ENCODE peak calls at places on chromosome 5, in four cellular contexts. L, E, R and N are unnamed samples.

GRCh38 chr5:2256646-2257288 is 374.0 kb upstream of the IRX4 start:
- DNase-seq in L (no peak), E (no peak), R (no peak), N (no peak)

GRCh38 chr5:96155156-96155555 is 193.5 kb upstream of the ELL2 start:
- DNase-seq in L (no peak), E (no peak), R (no peak), N (no peak)

GRCh38 chr5:109105631-109106267 is 304.0 kb downstream of the PJA2 start:
- DNase-seq in L (no peak), E (no peak), R (no peak), N (no peak)

GRCh38 chr5:108168915-108169314 is 213.0 kb downstream of the FBXL17 start:
- DNase-seq in L (no peak), E (no peak), R (no peak), N (no peak)

GRCh38 chr5:38697013-38697412 is 140.6 kb upstream of the LIFR start:
- DNase-seq in L (no peak), E (no peak), R (no peak), N (peak)

GRCh38 chr5:59016925-59017324 is 434.1 kb downstream of the RAB3C start:
- DNase-seq in L (no peak), E (no peak), R (no peak), N (no peak)

GRCh38 chr5:21199087-21199486 is 1211.1 kb upstream of the CDH18 start:
- DNase-seq in L (no peak), E (no peak), R (no peak), N (no peak)

GRCh38 chr5:174720612-174721521 is 3.5 kb upstream of the MSX2 start:
- DNase-seq in L (peak), E (peak), R (no peak), N (peak)

GRCh38 chr5:23445573-23445972 is 61.8 kb upstream of the PRDM9 start:
- DNase-seq in L (no peak), E (no peak), R (no peak), N (no peak)

GRCh38 chr5:15501057-15501791 is 1.2 kb downstream of the FBXL7 start:
- DNase-seq in L (peak), E (no peak), R (no peak), N (no peak)

GRCh38 chr5:36152324-36153298 is 700 bp downstream of the SKP2 start:
- DNase-seq in L (peak), E (no peak), R (no peak), N (no peak)

GRCh38 chr5:147481376-147481775 is 28.5 kb downstream of the DPYSL3 start:
- DNase-seq in L (no peak), E (no peak), R (no peak), N (no peak)

GRCh38 chr5:72167790-72168189 is 60.5 kb downstream of the MAP1B start:
- DNase-seq in L (no peak), E (no peak), R (no peak), N (no peak)

GRCh38 chr5:73352789-73353188 is 95.8 kb downstream of the FOXD1 start:
- DNase-seq in L (no peak), E (no peak), R (no peak), N (no peak)

GRCh38 chr5:84549054-84549453 is 164.4 kb upstream of the EDIL3 start:
- DNase-seq in L (no peak), E (no peak), R (no peak), N (no peak)

GRCh38 chr5:37665889-37666288 is 174.0 kb downstream of the GDNF start:
- DNase-seq in L (no peak), E (no peak), R (no peak), N (no peak)

GRCh38 chr5:149153751-149154610 is 12.7 kb downstream of the ABLIM3 start:
- DNase-seq in L (no peak), E (no peak), R (no peak), N (peak)

GRCh38 chr5:69418559-69418958 is 3.6 kb downstream of the MARVELD2 start:
- DNase-seq in L (no peak), E (no peak), R (no peak), N (no peak)

GRCh38 chr5:71629950-71630349 is 42.8 kb downstream of the MCCC2 start:
- DNase-seq in L (no peak), E (no peak), R (no peak), N (no peak)

GRCh38 chr5:137705106-137705505 is 30.8 kb downstream of the KLHL3 start:
- DNase-seq in L (no peak), E (no peak), R (no peak), N (no peak)

GRCh38 chr5:6728011-6728794 is 15.0 kb downstream of the TENT4A start:
- DNase-seq in L (no peak), E (no peak), R (no peak), N (no peak)

GRCh38 chr5:82349651-82350050 is 71.5 kb upstream of the RPS23 start:
- DNase-seq in L (peak), E (peak), R (no peak), N (no peak)

GRCh38 chr5:141121563-141121962 is at the start of gene PCDHB4:
- DNase-seq in L (no peak), E (no peak), R (no peak), N (peak)

GRCh38 chr5:63877961-63878360 is 84.3 kb downstream of the HTR1A start:
- DNase-seq in L (no peak), E (no peak), R (no peak), N (no peak)

GRCh38 chr5:32534056-32534455 is 51.3 kb upstream of the SUB1 start:
- DNase-seq in L (no peak), E (no peak), R (no peak), N (no peak)

DNA sequence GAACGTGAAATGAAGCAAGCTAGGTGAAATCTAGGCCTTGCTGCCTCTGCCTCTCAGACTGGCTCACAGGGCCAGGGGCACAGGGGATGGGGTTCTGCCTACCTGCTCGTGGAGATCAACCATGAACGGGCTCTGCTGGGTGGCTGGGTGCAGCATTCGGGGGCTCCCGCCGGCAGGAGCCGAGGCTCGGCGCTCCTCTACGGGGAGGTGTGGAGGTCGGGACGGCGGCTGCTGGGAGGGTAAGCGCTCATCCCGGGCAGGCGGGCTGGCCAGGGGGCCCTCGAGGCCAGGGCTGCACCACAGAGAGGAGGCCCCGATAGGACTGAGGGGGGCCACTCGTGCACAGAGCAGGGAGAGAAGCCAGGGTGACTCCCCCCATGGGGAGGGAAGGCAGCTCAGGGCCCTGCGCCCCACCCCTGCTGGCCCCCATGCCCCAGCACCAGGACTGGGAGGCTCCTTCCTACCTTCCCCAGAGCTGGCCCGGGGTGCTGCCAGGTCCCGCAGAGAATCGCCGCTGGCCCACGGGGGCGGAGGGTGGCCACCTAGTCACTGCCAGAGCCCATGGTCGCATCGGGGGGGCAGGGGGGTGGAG is 5.2 kb downstream of the RNF44 start:
- DNase-seq in L (no peak), E (no peak), R (no peak), N (no peak)
- TF ChIP-seq FOXK2 in L (no peak), E (no peak), R (no peak), N (no peak)

DNA sequence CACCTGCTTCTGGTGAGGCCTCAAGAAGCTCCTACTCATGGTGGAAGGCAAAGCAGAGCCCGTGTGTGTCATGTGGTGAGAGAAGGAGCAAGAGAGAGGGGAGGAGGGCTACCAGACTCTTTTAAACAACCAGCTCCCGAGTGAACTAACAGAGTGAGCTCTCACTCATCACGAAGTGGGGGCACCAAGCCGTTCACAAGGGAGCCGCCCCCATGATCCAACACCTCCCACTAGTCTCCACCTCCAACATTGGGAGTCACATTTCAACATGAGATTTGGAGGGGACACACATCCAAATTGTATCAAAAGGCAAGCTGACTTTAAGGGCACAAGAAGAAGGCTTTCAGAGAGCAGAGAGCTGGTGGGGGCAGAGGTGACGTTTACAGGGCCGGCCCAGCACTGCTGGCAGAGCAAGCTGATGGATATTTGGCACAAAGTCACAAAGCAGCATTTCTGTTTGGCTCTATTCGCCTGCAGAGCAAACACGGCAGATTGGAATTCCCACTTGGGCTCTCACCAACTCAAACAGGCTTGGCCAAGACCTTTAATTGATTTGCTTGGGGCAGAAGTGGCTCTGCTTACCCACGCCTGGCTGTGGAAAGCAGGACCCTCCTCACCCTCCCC is 20.0 kb downstream of the PITX1 start:
- DNase-seq in L (no peak), E (no peak), R (no peak), N (peak)
- TF ChIP-seq FOXK2 in L (no peak), E (no peak), R (no peak), N (no peak)

GRCh38 chr5:129001831-129002626 is 36.7 kb downstream of the SLC27A6 start:
- DNase-seq in L (no peak), E (no peak), R (no peak), N (no peak)
- TF ChIP-seq FOXK2 in L (no peak), E (no peak), R (no peak), N (no peak)

GRCh38 chr5:55711531-55712022 is 547 bp downstream of the SLC38A9 start:
- DNase-seq in L (peak), E (no peak), R (no peak), N (no peak)
- TF ChIP-seq FOXK2 in L (no peak), E (no peak), R (no peak), N (no peak)

GRCh38 chr5:155807884-155808576 is 518.9 kb upstream of the SGCD start:
- DNase-seq in L (no peak), E (no peak), R (no peak), N (no peak)
- TF ChIP-seq FOXK2 in L (no peak), E (no peak), R (no peak), N (no peak)

DNA sequence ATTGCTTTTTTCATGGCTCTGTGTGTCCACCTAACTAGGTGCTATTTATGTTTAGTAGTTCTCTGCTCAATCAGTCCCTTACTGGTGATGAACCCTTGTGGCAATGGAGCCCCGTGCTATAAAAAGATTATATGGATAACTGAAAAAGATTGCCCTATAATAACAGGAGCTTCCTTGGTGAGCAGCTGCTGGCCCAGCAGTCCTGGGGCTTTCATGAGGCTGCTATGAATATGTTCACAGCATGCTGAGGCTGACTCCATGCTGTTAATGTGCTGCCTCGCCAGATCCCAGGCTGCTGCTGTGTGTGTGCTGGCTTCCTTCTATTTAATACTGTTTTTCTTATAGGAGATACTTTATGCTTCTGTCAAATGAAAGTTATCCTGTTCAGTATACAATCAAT is 357.5 kb downstream of the TAF11L14 start:
- DNase-seq in L (no peak), E (no peak), R (no peak), N (no peak)
- TF ChIP-seq FOXK2 in L (no peak), E (no peak), R (no peak), N (no peak)

GRCh38 chr5:139660105-139660915 is 12.2 kb downstream of the CXXC5 start:
- DNase-seq in L (no peak), E (no peak), R (no peak), N (no peak)
- TF ChIP-seq FOXK2 in L (no peak), E (no peak), R (no peak), N (no peak)

GRCh38 chr5:53479045-53479655 is 1.3 kb upstream of the FST start:
- DNase-seq in L (no peak), E (no peak), R (no peak), N (peak)

GRCh38 chr5:53479656-53480473 is 564 bp upstream of the FST start:
- DNase-seq in L (peak), E (peak), R (no peak), N (peak)

GRCh38 chr5:53476531-53477480 is 3.6 kb upstream of the FST start:
- DNase-seq in L (no peak), E (no peak), R (no peak), N (peak)

GRCh38 chr5:53480474-53481353 is at the start of gene FST:
- DNase-seq in L (peak), E (peak), R (no peak), N (no peak)

GRCh38 chr5:53478411-53479044 is 1.9 kb upstream of the FST start:
- DNase-seq in L (peak), E (no peak), R (no peak), N (peak)
- TF ChIP-seq FOXK2 in L (no peak), E (no peak), R (no peak), N (no peak)

GRCh38 chr5:122668552-122668951 is 106.3 kb upstream of the SNX2 start:
- DNase-seq in L (no peak), E (no peak), R (no peak), N (no peak)

GRCh38 chr5:122661496-122662180 is 113.2 kb upstream of the SNX2 start:
- DNase-seq in L (no peak), E (no peak), R (no peak), N (no peak)

DNA sequence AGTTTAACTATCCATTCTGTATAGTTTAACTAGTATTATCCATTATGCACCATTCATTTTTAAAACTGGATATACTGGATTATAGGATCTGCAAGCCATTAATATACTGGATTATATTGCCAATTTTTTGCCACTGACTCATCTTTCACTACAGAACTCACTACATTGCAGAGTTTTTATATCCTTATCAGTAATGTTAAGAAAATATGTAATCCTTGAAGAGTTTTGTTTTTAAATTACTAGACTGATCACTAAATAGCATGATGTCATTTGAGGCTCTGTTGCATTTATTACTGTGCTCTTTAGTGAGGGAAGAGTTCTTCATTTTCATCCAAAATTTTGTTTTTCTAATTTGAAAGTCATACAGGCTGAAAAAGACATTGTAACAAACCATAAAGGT is 109.8 kb upstream of the SNX2 start:
- DNase-seq in L (no peak), E (no peak), R (no peak), N (no peak)
- TF ChIP-seq FOXK2 in L (no peak), E (no peak), R (no peak), N (no peak)